ENCODE peak calls at places on chromosomes 1 and 21, in four cellular contexts. One of them, this sample, is unnamed.

GRCh38 chr1:207495816-207496792 is at the start of gene CR1:
- DNase-seq in GM23338: peak; percentile 55
- DNase-seq in SK-N-SH: peak; percentile 12
- DNase-seq in A549: no peak
- DNase-seq in this sample: no peak

GRCh38 chr1:46062651-46063319 is 69.6 kb downstream of the PIK3R3 start:
- DNase-seq in GM23338: no peak
- DNase-seq in SK-N-SH: no peak
- DNase-seq in A549: no peak
- DNase-seq in this sample: no peak

GRCh38 chr1:108830119-108831008 is 26.5 kb downstream of the AKNAD1 start:
- DNase-seq in A549: peak; percentile 83
- DNase-seq in SK-N-SH: peak; percentile 69
- DNase-seq in GM23338: peak; percentile 23
- DNase-seq in this sample: peak; percentile 53

GRCh38 chr1:9691108-9691445 is 39.5 kb downstream of the PIK3CD start:
- DNase-seq in A549: no peak
- DNase-seq in GM23338: no peak
- DNase-seq in SK-N-SH: no peak
- DNase-seq in this sample: no peak

GRCh38 chr1:30721311-30722174 is 1.8 kb downstream of the MATN1 start:
- DNase-seq in SK-N-SH: no peak
- DNase-seq in A549: no peak
- DNase-seq in GM23338: no peak
- DNase-seq in this sample: no peak

GRCh38 chr1:43011020-43011419 is 52.4 kb upstream of the SLC2A1 start:
- DNase-seq in GM23338: no peak
- DNase-seq in SK-N-SH: no peak
- DNase-seq in A549: no peak
- DNase-seq in this sample: no peak

GRCh38 chr1:245765241-245766000 is 610.6 kb downstream of the KIF26B start:
- DNase-seq in A549: no peak
- DNase-seq in GM23338: no peak
- DNase-seq in SK-N-SH: no peak
- DNase-seq in this sample: no peak

GRCh38 chr1:193241132-193241827 is 54.9 kb upstream of the B3GALT2 start:
- DNase-seq in A549: no peak
- DNase-seq in SK-N-SH: no peak
- DNase-seq in GM23338: no peak
- DNase-seq in this sample: no peak

GRCh38 chr1:161038523-161039153 is at the start of gene TSTD1:
- DNase-seq in A549: no peak
- DNase-seq in SK-N-SH: peak; percentile 80
- DNase-seq in GM23338: peak; percentile 90
- DNase-seq in this sample: no peak

GRCh38 chr1:30258471-30258870 is 464.9 kb downstream of the MATN1 start:
- DNase-seq in SK-N-SH: no peak
- DNase-seq in A549: no peak
- DNase-seq in GM23338: no peak
- DNase-seq in this sample: no peak

GRCh38 chr1:245859510-245860114 is 647.5 kb downstream of the SMYD3 start:
- DNase-seq in GM23338: no peak
- DNase-seq in SK-N-SH: no peak
- DNase-seq in A549: peak; percentile 8
- DNase-seq in this sample: no peak

GRCh38 chr1:82152356-82153281 is 351.9 kb downstream of the ADGRL2 start:
- DNase-seq in GM23338: no peak
- DNase-seq in A549: no peak
- DNase-seq in SK-N-SH: no peak
- DNase-seq in this sample: no peak

GRCh38 chr1:162398999-162399580 is 12.8 kb downstream of the SH2D1B start:
- DNase-seq in GM23338: peak; percentile 51
- DNase-seq in A549: no peak
- DNase-seq in SK-N-SH: no peak
- DNase-seq in this sample: no peak

GRCh38 chr1:47189844-47190562 is at the start of gene PDZK1IP1:
- DNase-seq in SK-N-SH: no peak
- DNase-seq in A549: peak; percentile 55
- DNase-seq in GM23338: peak; percentile 46
- DNase-seq in this sample: no peak

GRCh38 chr1:205020466-205020865 is 22.5 kb upstream of the CNTN2 start:
- DNase-seq in GM23338: no peak
- DNase-seq in A549: no peak
- DNase-seq in SK-N-SH: no peak
- DNase-seq in this sample: no peak

GRCh38 chr1:19432943-19433609 is 52.3 kb downstream of the CAPZB start:
- DNase-seq in GM23338: no peak
- DNase-seq in SK-N-SH: no peak
- DNase-seq in A549: no peak
- DNase-seq in this sample: no peak

GRCh38 chr1:15758953-15759661 is 512 bp downstream of the FBLIM1 start:
- DNase-seq in A549: no peak
- DNase-seq in GM23338: peak; percentile 58
- DNase-seq in SK-N-SH: peak; percentile 84
- DNase-seq in this sample: no peak

GRCh38 chr1:115057661-115058249 is 28.1 kb downstream of the TSHB start:
- DNase-seq in GM23338: no peak
- DNase-seq in A549: no peak
- DNase-seq in SK-N-SH: no peak
- DNase-seq in this sample: no peak

GRCh38 chr1:223842784-223843183 is 3.0 kb downstream of the TP53BP2 start:
- DNase-seq in SK-N-SH: no peak
- DNase-seq in A549: no peak
- DNase-seq in GM23338: no peak
- DNase-seq in this sample: no peak

GRCh38 chr1:17630048-17630830 is 90.7 kb downstream of the ARHGEF10L start:
- DNase-seq in A549: no peak
- DNase-seq in SK-N-SH: no peak
- DNase-seq in GM23338: no peak
- DNase-seq in this sample: no peak

GRCh38 chr21:46482846-46483231 is 24.1 kb downstream of the DIP2A start:
- DNase-seq in A549: no peak
- DNase-seq in SK-N-SH: no peak
- DNase-seq in GM23338: no peak
- DNase-seq in this sample: no peak

GRCh38 chr1:54653036-54653435 is 11.4 kb downstream of the MROH7 start:
- DNase-seq in GM23338: no peak
- DNase-seq in A549: no peak
- DNase-seq in SK-N-SH: no peak
- DNase-seq in this sample: no peak

GRCh38 chr1:12528021-12528852 is 89.8 kb downstream of the DHRS3 start:
- DNase-seq in SK-N-SH: no peak
- DNase-seq in GM23338: no peak
- DNase-seq in A549: peak; percentile 95
- DNase-seq in this sample: no peak

GRCh38 chr1:58032621-58033073 is 513.9 kb downstream of the OMA1 start:
- DNase-seq in SK-N-SH: no peak
- DNase-seq in GM23338: no peak
- DNase-seq in A549: no peak
- DNase-seq in this sample: no peak
- TF ChIP-seq REST in SK-N-SH: no peak
- TF ChIP-seq REST in GM23338: no peak
- TF ChIP-seq REST in A549: no peak
- TF ChIP-seq REST in this sample: no peak

DNA sequence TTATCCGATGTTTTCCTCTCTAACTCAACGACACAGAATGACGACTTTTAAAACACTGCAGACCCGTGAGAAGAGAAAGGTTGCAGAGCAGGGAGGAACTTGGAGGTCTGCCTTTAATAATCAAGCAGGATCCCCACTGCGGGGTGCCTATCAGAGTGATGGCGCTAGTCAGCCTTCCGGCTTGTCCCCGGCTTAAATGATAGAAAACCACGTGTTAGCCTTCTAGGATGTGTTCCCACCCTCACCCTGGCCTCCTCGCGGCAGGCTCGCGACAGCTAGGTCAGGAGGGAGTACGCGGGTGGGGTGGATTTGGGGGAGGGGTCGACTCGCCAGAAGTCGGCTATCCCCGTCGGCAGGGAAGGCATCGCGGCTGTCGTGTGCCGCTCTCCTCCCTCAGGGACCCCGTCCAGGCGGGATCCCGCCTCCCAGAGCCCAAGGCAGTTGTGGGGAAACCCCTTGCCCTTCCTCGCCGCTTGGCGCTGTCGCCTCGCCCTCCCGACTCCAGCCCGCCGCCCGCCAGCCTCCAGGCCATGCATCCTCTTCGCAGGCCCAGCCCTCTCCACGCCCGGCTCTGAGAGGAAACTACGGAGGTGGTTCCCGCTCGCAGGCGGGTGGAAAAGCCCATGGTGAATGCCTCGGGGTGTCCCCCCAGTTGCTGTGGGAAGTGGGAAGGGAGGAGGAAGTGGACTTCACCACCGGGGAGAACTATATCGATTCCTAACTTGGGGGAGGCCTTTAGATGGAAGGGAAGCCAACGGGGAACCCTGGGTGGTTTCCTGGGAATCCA is 1.1 kb upstream of the SMG7 start:
- DNase-seq in SK-N-SH: peak; percentile 74
- DNase-seq in GM23338: peak; percentile 84
- DNase-seq in A549: peak; percentile 91
- DNase-seq in this sample: peak; percentile 68
- TF ChIP-seq REST in SK-N-SH: no peak
- TF ChIP-seq REST in GM23338: no peak
- TF ChIP-seq REST in A549: peak; percentile 22
- TF ChIP-seq REST in this sample: no peak

GRCh38 chr21:31262728-31263127 is 81.3 kb downstream of the TIAM1 start:
- DNase-seq in A549: no peak
- DNase-seq in GM23338: no peak
- DNase-seq in SK-N-SH: no peak
- DNase-seq in this sample: no peak

GRCh38 chr21:31265293-31265692 is 78.8 kb downstream of the TIAM1 start:
- DNase-seq in GM23338: no peak
- DNase-seq in SK-N-SH: no peak
- DNase-seq in A549: no peak
- DNase-seq in this sample: no peak

GRCh38 chr21:31264574-31264973 is 79.5 kb downstream of the TIAM1 start:
- DNase-seq in SK-N-SH: no peak
- DNase-seq in A549: no peak
- DNase-seq in GM23338: no peak
- DNase-seq in this sample: no peak

GRCh38 chr21:31260790-31261189 is 83.3 kb downstream of the TIAM1 start:
- DNase-seq in A549: no peak
- DNase-seq in SK-N-SH: no peak
- DNase-seq in GM23338: no peak
- DNase-seq in this sample: no peak

GRCh38 chr21:31261759-31262158 is 82.3 kb downstream of the TIAM1 start:
- DNase-seq in A549: no peak
- DNase-seq in GM23338: no peak
- DNase-seq in SK-N-SH: no peak
- DNase-seq in this sample: no peak
- TF ChIP-seq REST in A549: no peak
- TF ChIP-seq REST in GM23338: no peak
- TF ChIP-seq REST in SK-N-SH: no peak
- TF ChIP-seq REST in this sample: no peak

GRCh38 chr1:70978623-70979022 is 69.0 kb downstream of the PTGER3 start:
- DNase-seq in GM23338: no peak
- DNase-seq in A549: no peak
- DNase-seq in SK-N-SH: no peak
- DNase-seq in this sample: no peak

GRCh38 chr1:70980361-70980760 is 67.3 kb downstream of the PTGER3 start:
- DNase-seq in SK-N-SH: no peak
- DNase-seq in A549: no peak
- DNase-seq in GM23338: peak; percentile 30
- DNase-seq in this sample: no peak

GRCh38 chr1:70977575-70977974 is 70.0 kb downstream of the PTGER3 start:
- DNase-seq in A549: no peak
- DNase-seq in SK-N-SH: no peak
- DNase-seq in GM23338: no peak
- DNase-seq in this sample: no peak

GRCh38 chr1:70979313-70979712 is 68.3 kb downstream of the PTGER3 start:
- DNase-seq in A549: no peak
- DNase-seq in SK-N-SH: no peak
- DNase-seq in GM23338: no peak
- DNase-seq in this sample: no peak

GRCh38 chr1:70979879-70980278 is 67.7 kb downstream of the PTGER3 start:
- DNase-seq in SK-N-SH: no peak
- DNase-seq in GM23338: no peak
- DNase-seq in A549: no peak
- DNase-seq in this sample: no peak
- TF ChIP-seq REST in SK-N-SH: no peak
- TF ChIP-seq REST in GM23338: no peak
- TF ChIP-seq REST in A549: no peak
- TF ChIP-seq REST in this sample: no peak

DNA sequence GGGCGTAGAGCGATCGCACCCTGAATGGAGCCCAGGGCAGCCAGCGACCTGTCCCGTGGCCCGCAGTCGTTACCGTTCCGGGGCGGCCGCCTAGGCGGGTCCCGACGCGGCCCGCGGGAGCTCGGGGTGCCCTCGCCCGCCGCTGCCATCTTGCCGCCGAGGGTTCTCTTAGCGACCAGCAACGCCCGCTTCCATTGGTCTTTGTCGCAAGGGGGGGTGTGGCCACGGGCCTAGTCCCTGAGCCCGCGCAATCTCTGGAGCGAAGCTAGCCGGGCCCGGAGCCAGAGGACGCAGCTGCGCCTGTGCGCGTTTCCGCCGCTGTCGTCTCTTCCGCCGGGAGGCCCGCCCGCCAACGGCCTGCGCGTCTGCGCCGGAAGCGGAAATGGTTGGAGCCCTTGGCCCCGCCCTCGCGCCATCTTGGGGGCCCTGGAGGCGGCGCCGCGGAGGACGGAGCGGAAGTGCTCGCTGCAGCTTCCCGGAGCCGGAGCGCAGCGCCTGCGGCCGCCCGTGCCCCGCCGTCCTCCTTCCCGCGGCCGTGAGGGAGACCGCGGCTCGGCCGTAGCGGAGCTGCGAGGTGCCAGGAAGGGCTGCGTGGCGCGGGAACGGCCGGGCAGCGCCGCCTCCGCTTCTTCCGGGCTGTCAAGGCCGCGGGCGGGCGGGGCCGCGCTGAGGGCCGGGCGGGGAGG is at the start of the genes MORN1 and RER1:
- DNase-seq in A549: peak; percentile 97
- DNase-seq in SK-N-SH: peak; percentile 99
- DNase-seq in GM23338: peak; percentile 99
- DNase-seq in this sample: peak; percentile 96
- TF ChIP-seq REST in A549: no peak
- TF ChIP-seq REST in SK-N-SH: no peak
- TF ChIP-seq REST in GM23338: no peak
- TF ChIP-seq REST in this sample: no peak

This sample was measured in HCT116.